ENCODE peak calls at places on chromosome 14, in six cellular contexts. N, W, M, R, U and K are unnamed samples.
A peak's percentile ranks its signal among the peaks of the same experiment; 100 is the strongest.

GRCh38 chr14:54348923-54349615 is 47.7 kb upstream of the CDKN3 start:
- DNase-seq in N (no peak), W (no peak), M (no peak), R (no peak), U (no peak), K (no peak)

GRCh38 chr14:95741781-95742180 is 27.9 kb upstream of the TCL1A start:
- DNase-seq in N (no peak), W (no peak), M (no peak), R (no peak), U (no peak), K (no peak)

GRCh38 chr14:106417224-106418049 is 891.1 kb downstream of the TMEM121 start:
- DNase-seq in N (no peak), W (no peak), M (no peak), R (peak; percentile 71), U (peak; percentile 61), K (peak; percentile 76)

GRCh38 chr14:33542338-33543290 is 408.3 kb downstream of the EGLN3 start:
- DNase-seq in N (no peak), W (no peak), M (no peak), R (no peak), U (no peak), K (no peak)

GRCh38 chr14:54182419-54183040 is 214.3 kb upstream of the CDKN3 start:
- DNase-seq in N (peak; percentile 86), W (no peak), M (no peak), R (no peak), U (no peak), K (no peak)

GRCh38 chr14:102849522-102850379 is 72.5 kb downstream of the TRAF3 start:
- DNase-seq in N (peak; percentile 30), W (no peak), M (no peak), R (no peak), U (no peak), K (no peak)

GRCh38 chr14:32200368-32201195 is 1.3 kb upstream of the RNU6-7 start:
- DNase-seq in N (no peak), W (no peak), M (no peak), R (no peak), U (no peak), K (no peak)

GRCh38 chr14:104893435-104894207 is 28.6 kb downstream of the CEP170B start:
- DNase-seq in N (no peak), W (no peak), M (peak; percentile 4), R (peak; percentile 1), U (no peak), K (peak; percentile 11)

GRCh38 chr14:56803816-56804535 is 6.3 kb downstream of the OTX2 start:
- DNase-seq in N (no peak), W (no peak), M (no peak), R (no peak), U (no peak), K (no peak)

GRCh38 chr14:93784878-93785277 is 3.4 kb downstream of the PRIMA1 start:
- DNase-seq in N (no peak), W (no peak), M (no peak), R (no peak), U (no peak), K (no peak)

GRCh38 chr14:73784065-73784987 is 67.3 kb upstream of the PTGR2 start:
- DNase-seq in N (peak; percentile 70), W (no peak), M (peak; percentile 63), R (no peak), U (no peak), K (no peak)

GRCh38 chr14:105083926-105084685 is 18.9 kb upstream of the GPR132 start:
- DNase-seq in N (no peak), W (no peak), M (no peak), R (no peak), U (no peak), K (no peak)